ENCODE peak calls at places on chromosomes 7 and 10, in eight cellular contexts. J, Y, G, C, B, V, M and S are unnamed samples.
A peak's percentile ranks its signal among the peaks of the same experiment; 100 is the strongest.

GRCh38 chr7:460374-461117 is 59.1 kb downstream of the PDGFA start:
- DNase-seq in J (no peak), Y (no peak), G (peak; percentile 73), C (peak; percentile 81), B (no peak), V (no peak), M (no peak), S (peak; percentile 71)

GRCh38 chr10:6840766-6841165 is 260.7 kb upstream of the PRKCQ start:
- DNase-seq in J (no peak), Y (no peak), G (no peak), C (peak; percentile 74), B (peak; percentile 68), V (no peak), M (no peak), S (peak; percentile 3)

GRCh38 chr7:1913290-1914282 is 243.5 kb downstream of the ELFN1 start:
- DNase-seq in J (peak; percentile 10), Y (no peak), G (no peak), C (no peak), B (no peak), V (no peak), M (no peak), S (no peak)

GRCh38 chr7:128197989-128198580 is 43.0 kb upstream of the LEP start:
- DNase-seq in J (no peak), Y (no peak), G (no peak), C (no peak), B (no peak), V (no peak), M (no peak), S (no peak)

GRCh38 chr7:34596887-34597286 is 61.1 kb upstream of the NPSR1 start:
- DNase-seq in J (no peak), Y (no peak), G (no peak), C (no peak), B (no peak), V (no peak), M (no peak), S (peak; percentile 2)

GRCh38 chr10:46285966-46286620 is 704 bp upstream of the ANTXRL start:
- DNase-seq in J (no peak), Y (no peak), G (no peak), C (no peak), B (no peak), V (no peak), M (no peak), S (no peak)

GRCh38 chr7:42982604-42983115 is 50.5 kb downstream of the MRPL32 start:
- DNase-seq in J (no peak), Y (no peak), G (no peak), C (no peak), B (no peak), V (no peak), M (no peak), S (no peak)

GRCh38 chr7:35007768-35008167 is 29.5 kb downstream of the DPY19L1 start:
- DNase-seq in J (no peak), Y (no peak), G (no peak), C (no peak), B (no peak), V (no peak), M (no peak), S (no peak)

GRCh38 chr7:12389089-12389700 is 14.5 kb downstream of the VWDE start:
- DNase-seq in J (peak; percentile 27), Y (no peak), G (no peak), C (peak; percentile 59), B (peak; percentile 20), V (peak; percentile 24), M (no peak), S (peak; percentile 70)

GRCh38 chr10:45495438-45496152 is 121.6 kb downstream of the ALOX5 start:
- DNase-seq in J (no peak), Y (no peak), G (no peak), C (no peak), B (no peak), V (no peak), M (no peak), S (peak; percentile 37)

GRCh38 chr10:1194161-1194560 is 138.0 kb downstream of the WDR37 start:
- DNase-seq in J (no peak), Y (no peak), G (peak; percentile 14), C (no peak), B (no peak), V (no peak), M (no peak), S (no peak)

GRCh38 chr10:119335671-119336353 is 128.4 kb downstream of the GRK5 start:
- DNase-seq in J (no peak), Y (no peak), G (peak; percentile 71), C (peak; percentile 46), B (no peak), V (no peak), M (no peak), S (peak; percentile 45)

GRCh38 chr10:4833286-4833685 is 7.3 kb downstream of the AKR1E2 start:
- DNase-seq in J (no peak), Y (no peak), G (no peak), C (no peak), B (no peak), V (no peak), M (peak; percentile 72), S (no peak)

GRCh38 chr7:80941206-80941758 is 22.4 kb upstream of the SEMA3C start:
- DNase-seq in J (no peak), Y (no peak), G (no peak), C (peak; percentile 81), B (no peak), V (no peak), M (no peak), S (peak; percentile 75)

GRCh38 chr10:95454356-95454755 is 106.8 kb downstream of the SORBS1 start:
- DNase-seq in J (no peak), Y (no peak), G (no peak), C (no peak), B (no peak), V (no peak), M (no peak), S (no peak)

GRCh38 chr10:95457319-95457886 is 103.8 kb downstream of the SORBS1 start:
- DNase-seq in J (no peak), Y (no peak), G (no peak), C (no peak), B (no peak), V (no peak), M (no peak), S (no peak)

GRCh38 chr10:95458014-95458413 is 103.2 kb downstream of the SORBS1 start:
- DNase-seq in J (no peak), Y (no peak), G (no peak), C (no peak), B (no peak), V (no peak), M (no peak), S (no peak)

GRCh38 chr10:95454940-95455339 is 106.2 kb downstream of the SORBS1 start:
- DNase-seq in J (no peak), Y (no peak), G (no peak), C (no peak), B (no peak), V (no peak), M (no peak), S (no peak)

GRCh38 chr10:95456486-95456885 is 104.7 kb downstream of the SORBS1 start:
- DNase-seq in J (no peak), Y (no peak), G (no peak), C (no peak), B (no peak), V (no peak), M (no peak), S (no peak)
- TF ChIP-seq CTCF in J (no peak), Y (no peak), G (no peak), C (no peak), B (no peak), V (no peak), M (no peak), S (no peak)

DNA sequence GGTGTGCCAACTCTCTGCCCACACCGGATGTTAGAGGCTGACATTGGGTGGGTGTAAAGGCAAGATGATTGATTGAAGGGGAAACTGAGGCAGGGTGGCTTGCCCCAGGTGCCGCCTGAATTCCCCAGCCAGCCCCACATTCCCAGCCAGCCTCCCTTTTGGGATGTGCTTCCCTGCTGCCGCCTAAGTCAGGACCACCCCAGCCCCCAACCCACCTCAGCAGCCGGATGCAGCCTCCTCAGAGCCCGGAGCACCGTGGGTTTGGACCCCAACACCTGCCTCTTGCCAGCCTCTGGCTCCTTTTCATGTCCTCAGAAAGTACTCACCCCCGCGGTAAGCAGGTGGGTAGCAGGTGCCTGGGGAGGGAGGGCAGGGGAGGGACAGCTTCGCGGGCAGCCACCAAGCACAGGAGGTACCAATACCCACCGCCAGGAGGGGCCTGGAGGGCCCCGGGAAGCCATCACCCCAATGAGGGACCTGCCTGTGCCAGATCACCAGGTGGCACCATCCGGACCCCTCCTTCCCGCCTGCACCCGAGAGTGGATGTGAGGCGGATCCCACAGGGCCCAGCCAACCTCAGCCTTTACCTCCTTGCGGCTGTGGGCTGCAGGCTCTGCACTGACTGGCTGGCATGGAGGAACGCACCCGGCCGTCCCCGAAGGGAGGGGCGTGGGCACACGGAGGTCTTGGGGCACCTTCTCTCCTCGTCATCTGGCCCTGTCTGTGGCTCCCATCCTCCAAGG is 60.5 kb downstream of the PWWP2B start:
- DNase-seq in J (peak; percentile 40), Y (no peak), G (peak; percentile 43), C (no peak), B (no peak), V (no peak), M (no peak), S (no peak)
- TF ChIP-seq CTCF in J (no peak), Y (no peak), G (no peak), C (no peak), B (no peak), V (no peak), M (no peak), S (no peak)

DNA sequence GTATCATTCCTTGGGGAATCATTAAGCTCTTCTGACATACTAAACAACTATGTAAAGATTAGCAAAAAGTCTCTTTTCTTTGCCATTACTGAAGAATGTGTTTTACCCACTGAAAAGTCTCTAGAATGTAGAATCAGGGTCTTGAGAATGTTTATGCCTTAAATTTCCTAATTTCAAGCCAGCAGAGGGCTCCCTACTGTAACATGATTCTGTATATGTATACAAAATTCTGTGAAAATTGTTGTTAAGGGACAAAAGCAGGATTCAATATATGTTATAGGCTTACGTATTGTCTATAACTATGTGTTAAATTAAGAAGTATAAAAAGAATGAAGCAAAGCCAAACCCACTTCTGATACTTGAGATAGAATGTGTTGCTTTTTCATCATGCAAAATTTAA is 296.9 kb upstream of the DGKB start:
- DNase-seq in J (no peak), Y (no peak), G (no peak), C (no peak), B (no peak), V (no peak), M (no peak), S (peak; percentile 62)
- TF ChIP-seq CTCF in J (no peak), Y (no peak), G (no peak), C (peak; percentile 28), B (peak; percentile 16), V (peak; percentile 52), M (peak; percentile 65), S (peak; percentile 35)

GRCh38 chr10:114551310-114551972 is 106.6 kb downstream of the ABLIM1 start:
- DNase-seq in J (no peak), Y (peak; percentile 34), G (peak; percentile 72), C (no peak), B (no peak), V (no peak), M (no peak), S (peak; percentile 68)

GRCh38 chr10:114548662-114549061 is 109.4 kb downstream of the ABLIM1 start:
- DNase-seq in J (no peak), Y (peak; percentile 48), G (no peak), C (peak; percentile 70), B (peak; percentile 46), V (no peak), M (no peak), S (peak; percentile 61)

GRCh38 chr10:114547466-114547865 is 110.6 kb downstream of the ABLIM1 start:
- DNase-seq in J (peak; percentile 31), Y (no peak), G (no peak), C (no peak), B (no peak), V (no peak), M (no peak), S (no peak)

GRCh38 chr10:114552050-114552449 is 106.0 kb downstream of the ABLIM1 start:
- DNase-seq in J (no peak), Y (no peak), G (no peak), C (no peak), B (no peak), V (no peak), M (no peak), S (no peak)

GRCh38 chr10:114550756-114551290 is 107.3 kb downstream of the ABLIM1 start:
- DNase-seq in J (no peak), Y (no peak), G (no peak), C (peak; percentile 56), B (no peak), V (no peak), M (no peak), S (peak; percentile 62)
- TF ChIP-seq CTCF in J (peak; percentile 80), Y (peak; percentile 36), G (peak; percentile 25), C (peak; percentile 31), B (peak; percentile 1), V (peak; percentile 68), M (peak; percentile 61), S (peak; percentile 5)